ENCODE peak calls at places on chromosomes 3 and 15, in six cellular contexts. D, K, H, N, W and E are unnamed samples.

GRCh38 chr15:70249616-70250015 is 151.9 kb upstream of the TLE3 start:
- DNase-seq in D (no peak), K (no peak), H (no peak), N (no peak), W (no peak), E (no peak)

GRCh38 chr15:36331531-36332275 is 247.7 kb upstream of the CDIN1 start:
- DNase-seq in D (no peak), K (peak; percentile 8), H (no peak), N (no peak), W (no peak), E (no peak)

GRCh38 chr15:45720183-45720582 is 85.4 kb downstream of the SQOR start:
- DNase-seq in D (no peak), K (no peak), H (no peak), N (no peak), W (no peak), E (no peak)

GRCh38 chr3:154023148-154023547 is 98.0 kb upstream of the ARHGEF26 start:
- DNase-seq in D (no peak), K (no peak), H (no peak), N (no peak), W (no peak), E (no peak)

GRCh38 chr3:161038725-161039124 is 66.4 kb downstream of the B3GALNT1 start:
- DNase-seq in D (no peak), K (no peak), H (no peak), N (no peak), W (no peak), E (no peak)

GRCh38 chr3:16372362-16373269 is 107.6 kb downstream of the OXNAD1 start:
- DNase-seq in D (peak; percentile 43), K (no peak), H (no peak), N (peak; percentile 45), W (no peak), E (peak; percentile 70)

GRCh38 chr3:107241217-107241616 is 136.0 kb upstream of the CCDC54 start:
- DNase-seq in D (peak; percentile 40), K (no peak), H (no peak), N (peak; percentile 27), W (no peak), E (peak; percentile 23)

GRCh38 chr15:67836477-67836876 is 3.4 kb downstream of the RNU6-1 start:
- DNase-seq in D (no peak), K (no peak), H (peak; percentile 63), N (peak; percentile 51), W (no peak), E (no peak)

GRCh38 chr3:156509209-156510174 is 45.4 kb downstream of the SSR3 start:
- DNase-seq in D (no peak), K (peak; percentile 29), H (no peak), N (no peak), W (no peak), E (peak; percentile 21)

GRCh38 chr3:141505166-141505565 is 18.3 kb downstream of the RASA2 start:
- DNase-seq in D (no peak), K (no peak), H (no peak), N (no peak), W (no peak), E (no peak)

GRCh38 chr3:183924956-183925355 is 40.3 kb upstream of the PARL start:
- DNase-seq in D (no peak), K (no peak), H (no peak), N (no peak), W (no peak), E (no peak)

GRCh38 chr3:108311797-108312196 is 15.4 kb downstream of the HHLA2 start:
- DNase-seq in D (no peak), K (no peak), H (no peak), N (no peak), W (peak; percentile 72), E (no peak)

GRCh38 chr15:81295466-81296145 is 28.3 kb downstream of the STARD5 start:
- DNase-seq in D (no peak), K (no peak), H (no peak), N (no peak), W (no peak), E (no peak)
- H3K4me3 ChIP-seq in D (peak overlapping the region; percentile 65), K (no peak overlapping the region), H (no peak overlapping the region), N (no peak overlapping the region), W (no peak overlapping the region), E (no peak overlapping the region)

GRCh38 chr15:26864664-26865191 is 2.1 kb upstream of the GABRA5 start:
- DNase-seq in D (no peak), K (peak; percentile 4), H (no peak), N (no peak), W (no peak), E (no peak)
- TF ChIP-seq CTCF in D (peak; percentile 58), K (peak; percentile 61), H (no peak), N (no peak), W (no peak), E (peak; percentile 25)

DNA sequence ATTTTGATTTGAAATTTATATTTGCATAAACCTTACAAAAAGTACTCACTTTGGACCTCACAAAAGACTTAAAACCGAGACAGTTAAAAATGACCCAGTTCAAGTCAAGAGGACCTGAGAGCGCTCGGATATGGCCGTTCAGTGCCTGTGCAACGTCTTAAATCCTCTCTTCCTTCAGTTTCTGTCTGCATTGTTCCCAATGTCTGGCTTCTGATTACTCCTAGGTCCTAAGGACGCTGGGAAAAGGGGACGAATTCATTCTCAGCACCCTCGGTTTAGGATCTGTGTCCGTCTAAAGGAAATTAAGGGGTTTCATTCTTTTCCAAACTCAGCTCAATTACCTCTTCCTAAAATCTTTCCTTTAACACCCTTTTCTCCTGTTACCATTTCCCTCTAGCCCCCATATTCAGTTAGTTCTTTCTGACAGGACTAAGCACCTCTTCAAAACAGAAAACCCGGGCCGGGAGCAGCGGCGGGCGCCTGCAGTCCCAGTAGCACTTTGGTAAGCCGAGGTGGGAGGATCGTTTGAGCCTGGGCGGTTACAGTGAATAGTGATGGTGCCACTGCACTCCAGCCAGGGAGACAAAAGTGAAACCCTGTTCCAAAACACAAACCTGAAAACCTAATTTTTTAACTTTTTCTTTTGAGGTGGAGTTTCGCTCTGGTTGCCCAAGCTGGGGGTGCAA is 931 bp downstream of the DPPA4 start:
- DNase-seq in D (peak; percentile 9), K (no peak), H (no peak), N (no peak), W (no peak), E (no peak)
- H3K4me3 ChIP-seq in D (peak overlapping the region; percentile 52), K (peak overlapping the region; percentile 16), H (peak overlapping the region; percentile 1), N (no peak overlapping the region), W (no peak overlapping the region), E (no peak overlapping the region)

GRCh38 chr3:94990952-94991705 is 928.3 kb downstream of the NSUN3 start:
- DNase-seq in D (no peak), K (no peak), H (no peak), N (no peak), W (no peak), E (no peak)
- TF ChIP-seq CTCF in D (no peak), K (no peak), H (no peak), N (no peak), W (no peak), E (no peak)